ENCODE peak calls at places on chromosomes 16 and 17, in four cellular contexts. One of them, this sample, is unnamed.

GRCh38 chr17:42405963-42406495 is 17.0 kb downstream of the CAVIN1 start:
- DNase-seq in ascending aorta: peak; percentile 91
- DNase-seq in CD8-positive, alpha-beta T cell: peak; percentile 90
- DNase-seq in IMR-90: peak; percentile 59
- DNase-seq in this sample: peak; percentile 66

GRCh38 chr17:74749262-74750038 is 1.0 kb downstream of the NHERF1 start:
- DNase-seq in ascending aorta: no peak
- DNase-seq in CD8-positive, alpha-beta T cell: peak; percentile 77
- DNase-seq in IMR-90: no peak
- DNase-seq in this sample: peak; percentile 32

GRCh38 chr16:57471852-57472664 is 9.6 kb downstream of the POLR2C start:
- DNase-seq in ascending aorta: peak; percentile 56
- DNase-seq in CD8-positive, alpha-beta T cell: peak; percentile 45
- DNase-seq in IMR-90: no peak
- DNase-seq in this sample: no peak

GRCh38 chr17:43759836-43760235 is 1.2 kb upstream of the SOST start:
- DNase-seq in ascending aorta: no peak
- DNase-seq in CD8-positive, alpha-beta T cell: no peak
- DNase-seq in IMR-90: no peak
- DNase-seq in this sample: no peak

GRCh38 chr17:19341641-19342610 is 20.6 kb downstream of the B9D1 start:
- DNase-seq in ascending aorta: no peak
- DNase-seq in CD8-positive, alpha-beta T cell: no peak
- DNase-seq in IMR-90: peak; percentile 10
- DNase-seq in this sample: no peak

GRCh38 chr16:16146380-16147315 is 76.6 kb downstream of the ABCC6 start:
- DNase-seq in ascending aorta: no peak
- DNase-seq in CD8-positive, alpha-beta T cell: no peak
- DNase-seq in IMR-90: no peak
- DNase-seq in this sample: no peak

GRCh38 chr17:68734911-68735310 is 133.7 kb upstream of the FAM20A start:
- DNase-seq in ascending aorta: no peak
- DNase-seq in CD8-positive, alpha-beta T cell: no peak
- DNase-seq in IMR-90: no peak
- DNase-seq in this sample: no peak

GRCh38 chr17:82320140-82320840 is 2.9 kb upstream of the CD7 start:
- DNase-seq in ascending aorta: no peak
- DNase-seq in CD8-positive, alpha-beta T cell: no peak
- DNase-seq in IMR-90: no peak
- DNase-seq in this sample: no peak

GRCh38 chr17:2086306-2086705 is 31.4 kb downstream of the HIC1 start:
- DNase-seq in ascending aorta: no peak
- DNase-seq in CD8-positive, alpha-beta T cell: no peak
- DNase-seq in IMR-90: no peak
- DNase-seq in this sample: no peak

GRCh38 chr17:44503080-44503842 is at the start of gene GPATCH8:
- DNase-seq in ascending aorta: peak; percentile 96
- DNase-seq in CD8-positive, alpha-beta T cell: peak; percentile 95
- DNase-seq in IMR-90: peak; percentile 93
- DNase-seq in this sample: peak; percentile 91

GRCh38 chr17:41617698-41618097 is 5.1 kb upstream of the KRT16 start:
- DNase-seq in ascending aorta: no peak
- DNase-seq in CD8-positive, alpha-beta T cell: no peak
- DNase-seq in IMR-90: no peak
- DNase-seq in this sample: no peak

GRCh38 chr17:50501054-50501453 is 7.2 kb upstream of the MYCBPAP start:
- DNase-seq in ascending aorta: no peak
- DNase-seq in CD8-positive, alpha-beta T cell: no peak
- DNase-seq in IMR-90: no peak
- DNase-seq in this sample: no peak

GRCh38 chr16:31695667-31696066 is 168.0 kb downstream of the AHSP start:
- DNase-seq in ascending aorta: no peak
- DNase-seq in CD8-positive, alpha-beta T cell: peak; percentile 69
- DNase-seq in IMR-90: no peak
- DNase-seq in this sample: no peak

GRCh38 chr17:67506966-67507365 is 129.9 kb downstream of the PITPNC1 start:
- DNase-seq in ascending aorta: no peak
- DNase-seq in CD8-positive, alpha-beta T cell: no peak
- DNase-seq in IMR-90: peak; percentile 95
- DNase-seq in this sample: no peak

GRCh38 chr17:199195-199604 is 17.8 kb upstream of the DOC2B start:
- DNase-seq in ascending aorta: no peak
- DNase-seq in CD8-positive, alpha-beta T cell: no peak
- DNase-seq in IMR-90: peak; percentile 16
- DNase-seq in this sample: no peak

GRCh38 chr17:418421-418751 is 65.8 kb upstream of the RPH3AL start:
- DNase-seq in ascending aorta: peak; percentile 30
- DNase-seq in CD8-positive, alpha-beta T cell: peak; percentile 68
- DNase-seq in IMR-90: no peak
- DNase-seq in this sample: no peak

GRCh38 chr17:179721-180379 is 1.6 kb downstream of the DOC2B start:
- DNase-seq in ascending aorta: no peak
- DNase-seq in CD8-positive, alpha-beta T cell: no peak
- DNase-seq in IMR-90: no peak
- DNase-seq in this sample: no peak

GRCh38 chr17:5325851-5326250 is 43.8 kb downstream of the RABEP1 start:
- DNase-seq in ascending aorta: no peak
- DNase-seq in CD8-positive, alpha-beta T cell: no peak
- DNase-seq in IMR-90: no peak
- DNase-seq in this sample: no peak

GRCh38 chr16:85086347-85087291 is 25.7 kb downstream of the CIBAR2 start:
- DNase-seq in ascending aorta: peak; percentile 77
- DNase-seq in CD8-positive, alpha-beta T cell: peak; percentile 84
- DNase-seq in IMR-90: peak; percentile 46
- DNase-seq in this sample: peak; percentile 56

GRCh38 chr16:85556456-85557082 is 56.6 kb upstream of the GSE1 start:
- DNase-seq in ascending aorta: no peak
- DNase-seq in CD8-positive, alpha-beta T cell: peak; percentile 73
- DNase-seq in IMR-90: no peak
- DNase-seq in this sample: no peak

GRCh38 chr17:47705536-47706481 is 11.8 kb downstream of the TBKBP1 start:
- DNase-seq in ascending aorta: no peak
- DNase-seq in CD8-positive, alpha-beta T cell: no peak
- DNase-seq in IMR-90: no peak
- DNase-seq in this sample: no peak

GRCh38 chr16:20910781-20911321 is 10.3 kb downstream of the LYRM1 start:
- DNase-seq in ascending aorta: no peak
- DNase-seq in CD8-positive, alpha-beta T cell: no peak
- DNase-seq in IMR-90: peak; percentile 92
- DNase-seq in this sample: no peak

GRCh38 chr16:9901-10665 is 43.3 kb downstream of the POLR3K start:
- DNase-seq in ascending aorta: peak; percentile 72
- DNase-seq in CD8-positive, alpha-beta T cell: no peak
- DNase-seq in IMR-90: no peak
- DNase-seq in this sample: no peak

GRCh38 chr16:67013823-67014640 is 14.9 kb upstream of the CBFB start:
- DNase-seq in ascending aorta: peak; percentile 91
- DNase-seq in CD8-positive, alpha-beta T cell: peak; percentile 71
- DNase-seq in IMR-90: peak; percentile 46
- DNase-seq in this sample: peak; percentile 71

GRCh38 chr16:88325087-88325750 is 57.5 kb upstream of the ZNF469 start:
- DNase-seq in ascending aorta: no peak
- DNase-seq in CD8-positive, alpha-beta T cell: no peak
- DNase-seq in IMR-90: no peak
- DNase-seq in this sample: no peak

GRCh38 chr17:35002876-35003551 is 22.7 kb downstream of the LIG3 start:
- DNase-seq in ascending aorta: no peak
- DNase-seq in CD8-positive, alpha-beta T cell: no peak
- DNase-seq in IMR-90: peak; percentile 76
- DNase-seq in this sample: no peak

GRCh38 chr16:27816561-27816960 is 247.0 kb downstream of the GSG1L start:
- DNase-seq in ascending aorta: no peak
- DNase-seq in CD8-positive, alpha-beta T cell: no peak
- DNase-seq in IMR-90: no peak
- DNase-seq in this sample: no peak

GRCh38 chr16:89295915-89296314 is 78.4 kb downstream of the ZNF778 start:
- DNase-seq in ascending aorta: no peak
- DNase-seq in CD8-positive, alpha-beta T cell: no peak
- DNase-seq in IMR-90: no peak
- DNase-seq in this sample: no peak

GRCh38 chr17:8121531-8122390 is 2.1 kb downstream of the HES7 start:
- DNase-seq in ascending aorta: no peak
- DNase-seq in CD8-positive, alpha-beta T cell: peak; percentile 66
- DNase-seq in IMR-90: peak; percentile 55
- DNase-seq in this sample: no peak

GRCh38 chr17:50051082-50051576 is 4.8 kb upstream of the ITGA3 start:
- DNase-seq in ascending aorta: no peak
- DNase-seq in CD8-positive, alpha-beta T cell: no peak
- DNase-seq in IMR-90: peak; percentile 88
- DNase-seq in this sample: no peak

GRCh38 chr17:76716834-76717205 is 6.1 kb upstream of the MXRA7 start:
- DNase-seq in ascending aorta: no peak
- DNase-seq in CD8-positive, alpha-beta T cell: no peak
- DNase-seq in IMR-90: peak; percentile 93
- DNase-seq in this sample: no peak

GRCh38 chr17:48704521-48704920 is 17.8 kb downstream of the PRAC1 start:
- DNase-seq in ascending aorta: no peak
- DNase-seq in CD8-positive, alpha-beta T cell: no peak
- DNase-seq in IMR-90: no peak
- DNase-seq in this sample: no peak

DNA sequence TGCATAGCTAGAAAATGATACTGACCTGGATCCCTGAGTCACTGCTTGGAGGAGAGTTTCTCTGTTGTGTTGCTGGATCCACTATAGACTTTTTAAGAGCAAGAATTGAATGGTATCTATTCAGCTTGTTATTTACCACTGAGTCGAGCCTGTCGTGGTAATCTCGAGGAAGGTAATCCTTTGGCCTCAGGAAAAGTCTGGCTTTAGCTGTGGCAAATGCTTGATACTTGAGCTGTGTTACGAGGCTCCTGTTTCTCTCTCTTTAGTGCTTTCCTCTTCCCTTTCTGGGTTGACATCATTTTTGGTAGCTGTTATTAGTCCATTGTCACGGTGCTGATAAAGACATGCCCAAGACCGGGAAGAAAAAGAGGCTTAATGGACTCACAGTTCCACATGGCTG is 314.3 kb downstream of the SNX29 start:
- DNase-seq in ascending aorta: no peak
- DNase-seq in CD8-positive, alpha-beta T cell: no peak
- DNase-seq in IMR-90: no peak
- DNase-seq in this sample: no peak
- H3K9me3 ChIP-seq in ascending aorta: no peaks in the 10 kb centered on the region
- H3K9me3 ChIP-seq in CD8-positive, alpha-beta T cell: no peaks in the 10 kb centered on the region
- H3K9me3 ChIP-seq in IMR-90: no peaks in the 10 kb centered on the region
- H3K9me3 ChIP-seq in this sample: no peaks in the 10 kb centered on the region

DNA sequence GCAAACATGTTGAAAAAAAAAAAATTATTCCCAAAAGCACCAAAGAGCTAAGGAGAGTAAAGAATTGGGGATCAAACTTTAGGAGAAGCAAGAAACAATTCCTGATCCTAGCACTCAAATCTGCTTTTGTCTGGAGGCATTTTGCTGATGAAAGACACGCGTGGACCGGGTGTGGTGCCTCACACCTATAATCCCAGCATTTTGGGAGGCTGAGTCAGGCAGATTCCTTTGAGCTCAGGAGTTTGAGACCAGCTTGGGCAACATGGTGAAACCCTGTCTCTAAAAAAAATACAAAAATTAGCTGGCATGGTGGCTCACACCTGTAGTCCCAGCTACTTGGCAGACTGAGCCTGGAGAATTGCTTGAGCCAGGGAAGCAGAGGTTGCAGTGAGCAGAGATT is 35.4 kb downstream of the ZFP90 start:
- DNase-seq in ascending aorta: no peak
- DNase-seq in CD8-positive, alpha-beta T cell: no peak
- DNase-seq in IMR-90: no peak
- DNase-seq in this sample: no peak
- H3K9me3 ChIP-seq in ascending aorta: peaks cover 75% of the 10 kb centered on the region
- H3K9me3 ChIP-seq in CD8-positive, alpha-beta T cell: peaks cover 45% of the 10 kb centered on the region
- H3K9me3 ChIP-seq in IMR-90: peaks cover 65% of the 10 kb centered on the region
- H3K9me3 ChIP-seq in this sample: peaks cover 35% of the 10 kb centered on the region

DNA sequence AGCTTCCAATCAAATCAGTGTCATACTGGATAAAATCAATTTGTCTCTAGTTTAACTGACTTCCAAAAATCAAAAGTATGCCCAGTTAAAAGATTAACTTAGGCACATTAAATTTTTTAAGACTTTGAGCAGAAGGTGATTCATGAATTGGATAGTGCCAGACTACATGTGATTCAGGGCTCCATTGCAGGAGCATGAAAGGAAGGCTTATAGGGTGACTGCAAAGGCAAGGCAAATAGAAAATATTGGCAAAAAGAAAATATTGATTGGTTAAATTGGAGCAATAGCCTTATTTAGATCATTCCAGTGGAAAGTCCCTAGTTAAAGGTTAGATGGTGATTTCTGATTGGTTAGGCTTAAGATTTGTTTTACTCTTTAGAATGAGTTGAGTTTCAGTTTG is 223.9 kb upstream of the ERCC4 start:
- DNase-seq in ascending aorta: no peak
- DNase-seq in CD8-positive, alpha-beta T cell: no peak
- DNase-seq in IMR-90: no peak
- DNase-seq in this sample: no peak
- H3K9me3 ChIP-seq in ascending aorta: no peaks in the 10 kb centered on the region
- H3K9me3 ChIP-seq in CD8-positive, alpha-beta T cell: no peaks in the 10 kb centered on the region
- H3K9me3 ChIP-seq in IMR-90: peaks cover 6% of the 10 kb centered on the region
- H3K9me3 ChIP-seq in this sample: no peaks in the 10 kb centered on the region

GRCh38 chr17:80222376-80223141 is 2.3 kb downstream of the SLC26A11 start:
- DNase-seq in ascending aorta: no peak
- DNase-seq in CD8-positive, alpha-beta T cell: no peak
- DNase-seq in IMR-90: no peak
- DNase-seq in this sample: no peak

GRCh38 chr17:80224098-80224497 is 3.9 kb downstream of the SLC26A11 start:
- DNase-seq in ascending aorta: no peak
- DNase-seq in CD8-positive, alpha-beta T cell: no peak
- DNase-seq in IMR-90: no peak
- DNase-seq in this sample: no peak

GRCh38 chr17:80221401-80221800 is 1.2 kb downstream of the SLC26A11 start:
- DNase-seq in ascending aorta: no peak
- DNase-seq in CD8-positive, alpha-beta T cell: no peak
- DNase-seq in IMR-90: no peak
- DNase-seq in this sample: no peak

GRCh38 chr17:80224683-80225082 is 4.5 kb downstream of the SLC26A11 start:
- DNase-seq in ascending aorta: no peak
- DNase-seq in CD8-positive, alpha-beta T cell: no peak
- DNase-seq in IMR-90: no peak
- DNase-seq in this sample: no peak

DNA sequence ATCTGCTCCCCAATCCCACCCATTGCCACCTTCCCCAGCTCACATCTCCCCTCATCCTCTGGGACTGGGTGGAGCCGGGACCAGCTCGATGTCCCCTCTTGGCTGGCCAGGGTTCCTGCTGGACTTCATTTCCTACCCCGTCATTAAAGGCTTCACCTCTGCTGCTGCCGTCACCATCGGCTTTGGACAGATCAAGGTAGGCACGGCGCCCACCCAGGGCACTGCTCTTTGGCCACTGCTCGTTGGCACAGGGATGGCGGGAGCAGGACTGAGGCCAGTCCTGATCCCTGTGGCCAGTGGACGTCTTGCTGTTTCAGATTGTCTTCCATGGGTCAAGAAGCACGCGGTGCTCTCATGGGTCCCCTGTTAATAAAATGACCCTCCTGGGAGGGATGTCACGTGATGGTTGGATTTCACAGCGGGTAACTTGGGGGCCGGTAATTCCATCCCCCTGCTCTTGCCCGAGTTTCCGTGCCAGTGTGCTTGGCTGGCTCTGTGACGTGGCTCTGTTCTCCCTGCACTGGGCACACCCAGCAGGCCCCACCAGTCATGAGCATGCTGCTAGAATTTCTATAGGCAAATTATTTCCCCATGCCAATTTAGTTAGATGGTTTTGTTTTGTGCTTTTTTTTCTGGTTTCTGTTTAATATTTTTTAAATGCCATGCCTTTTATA is 3.1 kb downstream of the SLC26A11 start:
- DNase-seq in ascending aorta: no peak
- DNase-seq in CD8-positive, alpha-beta T cell: no peak
- DNase-seq in IMR-90: no peak
- DNase-seq in this sample: no peak
- H3K9me3 ChIP-seq in ascending aorta: no peaks in the 10 kb centered on the region
- H3K9me3 ChIP-seq in CD8-positive, alpha-beta T cell: no peaks in the 10 kb centered on the region
- H3K9me3 ChIP-seq in IMR-90: no peaks in the 10 kb centered on the region
- H3K9me3 ChIP-seq in this sample: no peaks in the 10 kb centered on the region